ENCODE peak calls at places on chromosomes 16 and 17, in four cellular contexts. C, X, G and B are unnamed samples.

GRCh38 chr16:9159839-9160550 is 68.6 kb downstream of the HAPSTR1 start:
- DNase-seq in X (peak; percentile 84), G (peak; percentile 35), C (no peak), B (peak; percentile 13)

GRCh38 chr16:84897911-84898377 is 78.2 kb downstream of the CRISPLD2 start:
- DNase-seq in G (no peak), C (no peak), X (no peak), B (no peak)

GRCh38 chr16:525520-526180 is 1.9 kb upstream of the CAPN15 start:
- DNase-seq in X (no peak), C (peak; percentile 57), G (no peak), B (peak; percentile 49)

GRCh38 chr16:70804153-70804728 is 3.3 kb upstream of the VAC14 start:
- DNase-seq in C (peak; percentile 52), G (no peak), X (no peak), B (peak; percentile 73)

GRCh38 chr17:78607061-78607460 is 29.9 kb upstream of the DNAH17 start:
- DNase-seq in X (no peak), G (no peak), C (no peak), B (no peak)

GRCh38 chr17:60229189-60229802 is 79.5 kb downstream of the CA4 start:
- DNase-seq in G (no peak), X (no peak), C (no peak), B (no peak)

GRCh38 chr17:54948380-54948779 is 20.1 kb downstream of the COX11 start:
- DNase-seq in G (no peak), X (no peak), C (peak; percentile 53), B (peak; percentile 85)

GRCh38 chr17:32588982-32589381 is 102.2 kb downstream of the CDK5R1 start:
- DNase-seq in C (no peak), X (no peak), G (no peak), B (no peak)

GRCh38 chr16:88424536-88425230 is 28.4 kb upstream of the ZFPM1 start:
- DNase-seq in G (no peak), C (no peak), X (no peak), B (peak; percentile 7)

GRCh38 chr17:416293-417206 is 63.9 kb upstream of the RPH3AL start:
- DNase-seq in G (peak; percentile 67), C (no peak), X (no peak), B (no peak)

DNA sequence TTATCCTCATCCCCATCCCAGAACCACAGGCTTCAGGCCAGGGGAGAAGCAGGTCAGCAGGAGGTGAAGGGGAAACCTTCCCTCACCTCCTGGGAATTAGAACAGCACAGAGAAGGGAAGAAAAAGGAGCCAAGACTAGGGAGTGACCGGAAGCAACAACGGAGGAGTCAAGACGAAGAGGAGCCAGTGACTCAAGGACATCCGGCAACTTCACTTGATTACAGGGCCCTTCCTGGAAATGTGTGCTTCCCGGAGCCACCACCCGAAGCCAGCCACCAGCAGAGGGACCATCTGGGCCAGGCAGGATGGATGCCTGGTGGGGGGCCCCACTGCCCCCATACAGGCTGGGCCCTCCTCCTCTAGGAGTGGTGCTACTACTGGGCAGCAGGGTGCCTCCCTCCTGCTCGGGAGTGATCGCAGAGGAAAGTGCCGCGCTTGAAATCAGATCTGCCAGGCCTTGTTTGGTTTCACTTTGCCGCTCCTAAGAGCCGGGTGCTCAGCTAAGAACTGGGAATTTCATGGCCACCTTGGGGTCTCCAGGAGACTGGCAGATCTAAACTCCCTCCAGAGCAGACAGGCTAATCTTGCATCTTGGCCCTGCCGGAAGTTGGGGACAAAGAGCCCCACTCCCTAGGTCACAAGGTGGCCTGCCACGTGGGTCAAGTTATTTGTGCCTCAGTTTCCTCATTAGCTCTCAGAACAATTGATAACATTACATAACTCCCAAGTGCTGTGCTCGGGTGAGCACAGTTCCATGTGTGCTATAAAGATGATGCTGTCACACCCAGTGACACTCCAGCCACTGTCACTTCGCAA is 6.6 kb downstream of the CDC42EP4 start:
- DNase-seq in C (no peak), X (peak; percentile 57), G (no peak), B (no peak)
- H3K4me3 ChIP-seq in C (peak overlapping the region; percentile 55), X (peak overlapping the region; percentile 38), G (no peak overlapping the region), B (peak overlapping the region; percentile 32)

GRCh38 chr17:42548993-42549755 is 3.5 kb upstream of the HSD17B1 start:
- DNase-seq in G (no peak), C (no peak), X (no peak), B (no peak)
- H3K4me3 ChIP-seq in G (no peak overlapping the region), C (no peak overlapping the region), X (no peak overlapping the region), B (peak overlapping the region; percentile 44)

GRCh38 chr16:89685916-89686315 is 573 bp upstream of the CDK10 start:
- DNase-seq in G (no peak), C (no peak), X (no peak), B (no peak)
- H3K4me3 ChIP-seq in G (no peak overlapping the region), C (no peak overlapping the region), X (peak overlapping the region; percentile 94), B (no peak overlapping the region)

GRCh38 chr17:34637548-34638525 is 58.5 kb downstream of the TMEM132E start:
- DNase-seq in X (peak; percentile 82), G (peak; percentile 75), C (peak; percentile 2), B (peak; percentile 18)
- H3K4me3 ChIP-seq in X (peak overlapping the region; percentile 38), G (no peak overlapping the region), C (no peak overlapping the region), B (peak overlapping the region; percentile 34)

DNA sequence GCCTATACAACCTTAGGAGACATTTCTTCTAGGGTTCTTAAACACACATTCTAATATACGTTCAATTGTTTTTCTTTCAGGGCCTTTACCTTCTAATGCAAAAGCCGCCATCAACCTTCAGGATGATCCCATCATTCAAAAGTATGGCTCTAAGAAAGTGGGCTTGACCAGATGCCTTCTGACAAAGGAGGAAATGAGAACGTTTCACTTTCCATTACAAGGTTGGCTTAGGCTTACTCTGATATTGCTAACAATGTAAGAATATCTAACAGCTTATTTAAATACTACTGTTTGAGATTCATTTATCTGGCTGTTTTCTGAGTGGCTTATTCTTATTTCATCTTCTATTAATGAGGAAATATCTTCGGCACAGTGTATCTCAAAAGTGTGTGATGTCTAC is 15.4 kb downstream of the REXO5 start:
- DNase-seq in X (no peak), C (no peak), G (no peak), B (no peak)
- H3K4me3 ChIP-seq in X (no peak overlapping the region), C (no peak overlapping the region), G (no peak overlapping the region), B (no peak overlapping the region)

GRCh38 chr16:89505204-89506112 is 2.7 kb upstream of the SPG7 start:
- DNase-seq in G (peak; percentile 90), X (peak; percentile 48), C (no peak), B (peak; percentile 78)

GRCh38 chr16:89504061-89504460 is 4.1 kb upstream of the SPG7 start:
- DNase-seq in C (no peak), G (no peak), X (no peak), B (no peak)

GRCh38 chr16:89499767-89500166 is 8.4 kb upstream of the SPG7 start:
- DNase-seq in X (no peak), C (no peak), G (no peak), B (no peak)

GRCh38 chr16:89498839-89499238 is 8.5 kb upstream of the ANKRD11 start:
- DNase-seq in C (peak; percentile 36), X (no peak), G (no peak), B (peak; percentile 94)

DNA sequence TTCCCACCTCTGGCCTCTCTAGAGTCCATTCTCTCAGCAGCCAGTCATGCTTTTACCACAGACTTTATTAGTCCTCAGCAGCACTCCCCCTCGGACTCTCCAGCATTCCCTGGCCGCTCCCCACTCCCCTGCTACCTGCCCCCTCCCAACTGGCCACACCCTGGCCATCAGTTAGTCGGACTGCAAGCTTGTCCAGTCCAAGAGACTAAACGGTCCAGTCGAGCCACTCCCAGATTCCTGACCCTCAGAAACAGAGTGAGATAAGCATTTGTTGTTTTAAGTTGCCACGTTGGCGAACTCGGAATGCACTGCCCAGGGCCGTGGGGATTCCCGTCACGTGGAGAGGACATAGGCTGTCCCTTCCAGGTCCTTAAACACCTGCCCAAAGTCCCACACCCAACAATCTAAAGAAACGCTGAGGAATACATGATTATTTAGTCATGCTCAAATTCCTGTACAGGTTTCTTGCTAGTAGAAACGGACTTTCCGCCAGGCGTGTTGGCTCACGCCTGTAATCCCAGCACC is 5.8 kb upstream of the SPG7 start:
- DNase-seq in C (no peak), X (no peak), G (no peak), B (no peak)
- H3K4me3 ChIP-seq in C (no peak overlapping the region), X (no peak overlapping the region), G (no peak overlapping the region), B (no peak overlapping the region)